ENCODE peak calls at places on chromosomes 1 and 21, in five cellular contexts. H, R, V, Q and B are unnamed samples.
A peak's percentile ranks its signal among the peaks of the same experiment; 100 is the strongest.

GRCh38 chr1:228163004-228163753 is 2.4 kb upstream of the IBA57 start:
- DNase-seq in H (peak; percentile 75), R (no peak), V (no peak), Q (no peak), B (no peak)

GRCh38 chr1:230966358-230966873 is 12.2 kb downstream of the TTC13 start:
- DNase-seq in H (no peak), R (no peak), V (no peak), Q (no peak), B (no peak)

GRCh38 chr1:98923667-98924066 is 81.0 kb downstream of the PLPPR5 start:
- DNase-seq in H (no peak), R (no peak), V (no peak), Q (no peak), B (no peak)

GRCh38 chr1:27103498-27103897 is 51.4 kb downstream of the SLC9A1 start:
- DNase-seq in H (no peak), R (no peak), V (no peak), Q (no peak), B (no peak)

GRCh38 chr21:37861561-37861960 is 54.7 kb downstream of the KCNJ6 start:
- DNase-seq in H (no peak), R (no peak), V (no peak), Q (no peak), B (no peak)

GRCh38 chr1:179314928-179315327 is 21.3 kb downstream of the SOAT1 start:
- DNase-seq in H (no peak), R (no peak), V (no peak), Q (no peak), B (no peak)

GRCh38 chr1:244074559-244075171 is 23.6 kb downstream of the ZBTB18 start:
- DNase-seq in H (no peak), R (peak; percentile 69), V (no peak), Q (peak; percentile 32), B (no peak)

GRCh38 chr1:55284856-55285255 is 69.7 kb upstream of the USP24 start:
- DNase-seq in H (peak; percentile 57), R (no peak), V (peak; percentile 52), Q (no peak), B (peak; percentile 61)

GRCh38 chr1:155293086-155293749 is 8.0 kb downstream of the PKLR start:
- DNase-seq in H (no peak), R (no peak), V (no peak), Q (no peak), B (no peak)

GRCh38 chr1:155186266-155186954 is 12.8 kb downstream of the TRIM46 start:
- DNase-seq in H (no peak), R (peak; percentile 63), V (no peak), Q (no peak), B (no peak)

GRCh38 chr1:173333581-173333980 is 126.5 kb upstream of the TNFSF4 start:
- DNase-seq in H (no peak), R (no peak), V (no peak), Q (no peak), B (no peak)

GRCh38 chr1:59316497-59317128 is 19.7 kb downstream of the FGGY start:
- DNase-seq in H (peak; percentile 76), R (no peak), V (peak; percentile 31), Q (no peak), B (no peak)

GRCh38 chr1:56157477-56157876 is 421.9 kb downstream of the PLPP3 start:
- DNase-seq in H (no peak), R (no peak), V (no peak), Q (no peak), B (no peak)

GRCh38 chr1:207366022-207366421 is 44.5 kb downstream of the CD55 start:
- DNase-seq in H (no peak), R (no peak), V (no peak), Q (no peak), B (no peak)

GRCh38 chr1:181092883-181093282 is 4.4 kb downstream of the IER5 start:
- DNase-seq in H (no peak), R (no peak), V (no peak), Q (no peak), B (no peak)

GRCh38 chr1:216310776-216311175 is 112.5 kb downstream of the USH2A start:
- DNase-seq in H (no peak), R (peak; percentile 87), V (no peak), Q (no peak), B (peak; percentile 78)

GRCh38 chr21:28427356-28428022 is 565.2 kb downstream of the LTN1 start:
- DNase-seq in H (no peak), R (no peak), V (no peak), Q (no peak), B (no peak)

GRCh38 chr1:110243581-110243980 is 33.5 kb downstream of the KCNC4 start:
- DNase-seq in H (no peak), R (peak; percentile 60), V (peak; percentile 49), Q (no peak), B (peak; percentile 46)

GRCh38 chr1:71223949-71224348 is 143.1 kb upstream of the ZRANB2 start:
- DNase-seq in H (no peak), R (no peak), V (no peak), Q (no peak), B (no peak)

GRCh38 chr1:108016451-108016920 is 51.5 kb upstream of the VAV3 start:
- DNase-seq in H (peak; percentile 92), R (no peak), V (peak; percentile 47), Q (no peak), B (no peak)

GRCh38 chr1:81681570-81681969 is 119.2 kb upstream of the ADGRL2 start:
- DNase-seq in H (peak; percentile 85), R (no peak), V (no peak), Q (no peak), B (no peak)

GRCh38 chr1:154326546-154327465 is 1.5 kb downstream of the ATP8B2 start:
- DNase-seq in H (peak; percentile 44), R (no peak), V (no peak), Q (no peak), B (no peak)

GRCh38 chr1:89396902-89397301 is 33.0 kb downstream of the GBP6 start:
- DNase-seq in H (no peak), R (no peak), V (no peak), Q (no peak), B (no peak)

GRCh38 chr1:96987186-96987703 is 265.7 kb downstream of the PTBP2 start:
- DNase-seq in H (no peak), R (no peak), V (no peak), Q (no peak), B (no peak)

GRCh38 chr1:231040800-231041704 is 998 bp upstream of the FAM89A start:
- DNase-seq in H (no peak), R (no peak), V (peak; percentile 46), Q (no peak), B (peak; percentile 38)

GRCh38 chr1:29236993-29237905 is 927 bp downstream of the PTPRU start:
- DNase-seq in H (peak; percentile 43), R (no peak), V (peak; percentile 81), Q (no peak), B (peak; percentile 77)

GRCh38 chr21:45831991-45832740 is 149.4 kb upstream of the COL6A1 start:
- DNase-seq in H (no peak), R (no peak), V (no peak), Q (no peak), B (no peak)

GRCh38 chr1:25039229-25039628 is 109.2 kb upstream of the RUNX3 start:
- DNase-seq in H (no peak), R (no peak), V (no peak), Q (no peak), B (no peak)

GRCh38 chr1:23524163-23524562 is 6.9 kb downstream of the E2F2 start:
- DNase-seq in H (no peak), R (no peak), V (no peak), Q (no peak), B (no peak)

GRCh38 chr1:32055426-32055825 is 17.3 kb upstream of the TMEM39B start:
- DNase-seq in H (no peak), R (no peak), V (peak; percentile 55), Q (no peak), B (no peak)

GRCh38 chr1:111251570-111251969 is 24.1 kb downstream of the CHI3L2 start:
- DNase-seq in H (no peak), R (no peak), V (no peak), Q (no peak), B (no peak)

GRCh38 chr1:8516793-8517556 is 199.1 kb downstream of the SLC45A1 start:
- DNase-seq in H (peak; percentile 28), R (peak; percentile 27), V (peak; percentile 12), Q (no peak), B (no peak)

GRCh38 chr1:52359676-52360594 is 6.1 kb downstream of the CC2D1B start:
- DNase-seq in H (no peak), R (no peak), V (no peak), Q (no peak), B (no peak)

GRCh38 chr1:227901906-227902640 is 45.7 kb downstream of the WNT9A start:
- DNase-seq in H (peak; percentile 10), R (no peak), V (no peak), Q (no peak), B (peak; percentile 41)

GRCh38 chr1:29317063-29317915 is 81.0 kb downstream of the PTPRU start:
- DNase-seq in H (no peak), R (no peak), V (no peak), Q (no peak), B (no peak)

GRCh38 chr1:39933956-39934941 is 20.7 kb upstream of the MFSD2A start:
- DNase-seq in H (no peak), R (no peak), V (no peak), Q (no peak), B (no peak)

GRCh38 chr1:89610457-89610991 is 22.4 kb upstream of the LRRC8C start:
- DNase-seq in H (no peak), R (no peak), V (no peak), Q (peak; percentile 45), B (no peak)

GRCh38 chr1:216047821-216048220 is 375.4 kb downstream of the USH2A start:
- DNase-seq in H (no peak), R (no peak), V (no peak), Q (no peak), B (no peak)